ENCODE peak calls at places on chromosomes 6 and 20, in seven cellular contexts. F is head of caudate nucleus; N is kidney epithelial cell; Z is OCI-LY7; K is left lung; E is psoas muscle; P is effector CD4-positive, alpha-beta T cell. J is an unnamed sample.

GRCh38 chr6:136989591-136990578 is 54.9 kb downstream of the IL20RA start:
- DNase-seq in N (no peak), E (no peak), F (peak; percentile 48), P (no peak), Z (no peak), K (peak; percentile 80), J (no peak)

GRCh38 chr6:115570326-115570725 is 490.4 kb downstream of the FRK start:
- DNase-seq in Z (no peak), P (no peak), N (no peak), K (no peak), E (no peak), F (no peak), J (peak; percentile 39)

GRCh38 chr6:87972279-87972678 is 75.4 kb upstream of the SPACA1 start:
- DNase-seq in F (no peak), Z (no peak), E (no peak), K (no peak), P (no peak), N (no peak), J (no peak)

GRCh38 chr20:38043512-38044300 is 10.2 kb downstream of the RPRD1B start:
- DNase-seq in Z (no peak), E (peak; percentile 17), F (peak; percentile 39), N (peak; percentile 73), K (no peak), P (no peak), J (peak; percentile 53)

GRCh38 chr6:79868098-79868722 is 79.1 kb downstream of the ELOVL4 start:
- DNase-seq in N (peak; percentile 23), E (no peak), P (no peak), Z (peak; percentile 72), K (no peak), F (peak; percentile 62), J (peak; percentile 70)

GRCh38 chr6:1502041-1502440 is 107.7 kb upstream of the FOXC1 start:
- DNase-seq in E (no peak), K (no peak), N (no peak), Z (no peak), F (no peak), P (no peak), J (peak; percentile 32)

GRCh38 chr6:2877960-2878359 is 25.1 kb downstream of the SERPINB9 start:
- DNase-seq in P (no peak), K (no peak), E (no peak), N (no peak), F (no peak), Z (no peak), J (no peak)

GRCh38 chr20:53948383-53949318 is 121.7 kb downstream of the BCAS1 start:
- DNase-seq in K (no peak), E (no peak), P (no peak), Z (no peak), N (no peak), F (no peak), J (no peak)

GRCh38 chr6:1311400-1312192 is at the start of gene FOXQ1:
- DNase-seq in K (peak; percentile 93), Z (no peak), E (no peak), N (no peak), P (no peak), F (no peak), J (peak; percentile 61)

GRCh38 chr6:169177516-169178196 is 76.0 kb downstream of the THBS2 start:
- DNase-seq in N (no peak), P (no peak), F (no peak), E (no peak), Z (no peak), K (no peak), J (no peak)

GRCh38 chr6:37535701-37536461 is 36.2 kb upstream of the CCDC167 start:
- DNase-seq in K (no peak), F (no peak), P (no peak), E (no peak), N (no peak), Z (peak; percentile 45), J (no peak)

GRCh38 chr6:10310826-10311225 is 104.0 kb downstream of the TFAP2A start:
- DNase-seq in K (no peak), Z (no peak), F (no peak), E (no peak), N (no peak), P (no peak), J (no peak)

GRCh38 chr20:9147553-9148024 is 78.7 kb downstream of the PLCB4 start:
- DNase-seq in P (no peak), N (no peak), E (no peak), F (no peak), K (no peak), Z (no peak), J (peak; percentile 14)

GRCh38 chr6:76792394-76792793 is 670.9 kb downstream of the HTR1B start:
- DNase-seq in K (no peak), F (no peak), P (no peak), Z (no peak), N (no peak), E (no peak), J (peak; percentile 75)

GRCh38 chr6:142941018-142941417 is 4.0 kb downstream of the HIVEP2 start:
- DNase-seq in P (no peak), F (no peak), Z (no peak), K (no peak), E (no peak), N (no peak), J (no peak)

GRCh38 chr20:32127347-32127746 is 17.8 kb downstream of the TM9SF4 start:
- DNase-seq in E (no peak), K (no peak), P (no peak), F (no peak), N (no peak), Z (no peak), J (no peak)

GRCh38 chr6:35321091-35321490 is 21.3 kb upstream of the PPARD start:
- DNase-seq in E (no peak), F (no peak), N (no peak), Z (no peak), K (no peak), P (no peak), J (no peak)

GRCh38 chr20:52410182-52410647 is 218.6 kb upstream of the ZFP64 start:
- DNase-seq in N (peak; percentile 14), E (no peak), F (peak; percentile 9), K (no peak), Z (no peak), P (peak; percentile 46), J (peak; percentile 91)

GRCh38 chr20:3101251-3101650 is 16.7 kb upstream of the AVP start:
- DNase-seq in F (no peak), K (no peak), P (no peak), N (no peak), Z (no peak), E (no peak), J (no peak)

GRCh38 chr6:1215023-1215422 is 96.9 kb upstream of the FOXQ1 start:
- DNase-seq in Z (no peak), E (no peak), K (no peak), N (no peak), F (no peak), P (no peak), J (no peak)

GRCh38 chr20:19757487-19757972 is 528 bp upstream of the RIN2 start:
- DNase-seq in K (peak; percentile 92), N (no peak), P (no peak), F (peak; percentile 47), E (peak; percentile 88), Z (no peak), J (peak; percentile 79)

GRCh38 chr20:22686097-22686496 is 101.7 kb upstream of the FOXA2 start:
- DNase-seq in E (peak; percentile 45), K (no peak), Z (no peak), P (no peak), N (no peak), F (peak; percentile 49), J (peak; percentile 74)

GRCh38 chr6:169774347-169774746 is 22.9 kb downstream of the ERMARD start:
- DNase-seq in P (no peak), E (no peak), F (no peak), Z (peak; percentile 21), N (no peak), K (no peak), J (no peak)

GRCh38 chr20:49677777-49678758 is 35.6 kb downstream of the B4GALT5 start:
- DNase-seq in P (no peak), E (no peak), Z (no peak), N (no peak), K (no peak), F (no peak), J (no peak)

GRCh38 chr20:61297491-61297890 is 45.4 kb downstream of the CDH4 start:
- DNase-seq in K (no peak), Z (no peak), E (no peak), P (no peak), F (no peak), N (no peak), J (no peak)

GRCh38 chr20:20205862-20206236 is 153.5 kb downstream of the CFAP61 start:
- DNase-seq in Z (no peak), F (no peak), N (no peak), P (no peak), E (no peak), K (no peak), J (no peak)

GRCh38 chr6:116268589-116269293 is 11.0 kb downstream of the TSPYL1 start:
- DNase-seq in F (no peak), E (no peak), K (no peak), P (no peak), Z (peak; percentile 77), N (peak; percentile 38), J (peak; percentile 84)

GRCh38 chr20:59456342-59457132 is 147.8 kb upstream of the PHACTR3 start:
- DNase-seq in E (no peak), Z (no peak), K (no peak), P (no peak), F (no peak), N (no peak), J (no peak)

GRCh38 chr20:53639647-53640440 is 46.2 kb upstream of the ZNF217 start:
- DNase-seq in P (no peak), E (no peak), N (no peak), F (no peak), Z (no peak), K (no peak), J (no peak)

GRCh38 chr6:82511546-82511945 is 147.9 kb downstream of the TPBG start:
- DNase-seq in Z (no peak), E (no peak), P (no peak), N (no peak), F (no peak), K (no peak), J (no peak)

GRCh38 chr6:15489563-15489962 is 173.3 kb downstream of the DTNBP1 start:
- DNase-seq in Z (no peak), K (no peak), P (no peak), E (no peak), F (no peak), N (no peak), J (no peak)

GRCh38 chr6:11023032-11023431 is 21.1 kb downstream of the ELOVL2 start:
- DNase-seq in P (no peak), K (no peak), Z (no peak), E (no peak), F (peak; percentile 11), N (no peak), J (peak; percentile 52)

GRCh38 chr6:89555751-89556150 is 82.8 kb downstream of the LYRM2 start:
- DNase-seq in Z (no peak), E (no peak), F (no peak), K (no peak), P (no peak), N (no peak), J (no peak)